ENCODE peak calls at places on chromosome 3, in nine cellular contexts. Y is H7; H is activated CD4-positive, alpha-beta T cell treated with anti-CD3 and anti-CD28 coated beads, Interleukin-2, amount 50 U/mL, for 48 hours; G is cerebellum; V is ELR; S is HFF-Myc; Z is GM12891; F is left colon; W is HS-27A. I is an unnamed sample.

GRCh38 chr3:171206283-171206682 is 179.8 kb upstream of the SLC2A2 start:
- DNase-seq in H (no peak), Z (no peak), V (no peak), F (no peak), Y (no peak), S (no peak), W (no peak), G (no peak), I (no peak)

GRCh38 chr3:120341658-120342346 is 7.4 kb downstream of the LRRC58 start:
- DNase-seq in W (no peak), G (no peak), S (no peak), Y (peak), Z (no peak), F (no peak), V (no peak), H (no peak), I (no peak)

GRCh38 chr3:4726549-4726948 is 233.4 kb downstream of the ITPR1 start:
- DNase-seq in Z (no peak), G (no peak), S (no peak), H (no peak), W (no peak), Y (no peak), F (no peak), V (peak), I (no peak)

GRCh38 chr3:89025185-89025584 is 82.2 kb upstream of the EPHA3 start:
- DNase-seq in S (no peak), Z (no peak), F (no peak), V (peak), W (no peak), H (no peak), Y (no peak), G (no peak), I (no peak)

GRCh38 chr3:194884649-194885315 is 199.1 kb downstream of the FAM43A start:
- DNase-seq in V (no peak), G (no peak), F (no peak), H (no peak), Y (no peak), W (no peak), Z (no peak), S (no peak), I (no peak)

GRCh38 chr3:114424337-114424736 is 130.5 kb downstream of the TIGIT start:
- DNase-seq in G (no peak), V (no peak), Z (no peak), H (no peak), Y (no peak), W (no peak), S (no peak), F (no peak), I (no peak)

GRCh38 chr3:14266361-14266760 is 87.7 kb downstream of the LSM3 start:
- DNase-seq in Z (no peak), H (no peak), G (no peak), Y (no peak), V (peak), S (peak), W (no peak), F (peak), I (no peak)

GRCh38 chr3:50532062-50532705 is 28.8 kb upstream of the CACNA2D2 start:
- DNase-seq in S (no peak), W (no peak), V (no peak), F (no peak), G (no peak), Y (no peak), H (no peak), Z (no peak), I (no peak)

GRCh38 chr3:134328147-134328591 is 46.1 kb downstream of the AMOTL2 start:
- DNase-seq in S (no peak), Y (no peak), G (no peak), Z (no peak), F (no peak), H (no peak), V (peak), W (peak), I (no peak)

GRCh38 chr3:162973518-162973917 is 1476.9 kb downstream of the OTOL1 start:
- DNase-seq in F (no peak), V (no peak), S (no peak), W (no peak), Y (no peak), G (no peak), Z (no peak), H (no peak), I (no peak)

GRCh38 chr3:14489641-14490040 is 50.5 kb downstream of the GRIP2 start:
- DNase-seq in H (no peak), Z (no peak), S (no peak), G (no peak), V (no peak), W (no peak), F (no peak), Y (no peak), I (no peak)

GRCh38 chr3:399647-400046 is 203.1 kb downstream of the CHL1 start:
- DNase-seq in H (no peak), W (no peak), F (no peak), V (no peak), S (no peak), G (no peak), Y (no peak), Z (no peak), I (no peak)

GRCh38 chr3:4722103-4722502 is 229.0 kb downstream of the ITPR1 start:
- DNase-seq in Y (no peak), V (peak), Z (peak), S (no peak), W (no peak), G (peak), H (peak), F (peak), I (no peak)

GRCh38 chr3:111509308-111509707 is 32.7 kb upstream of the CD96 start:
- DNase-seq in Z (no peak), H (no peak), S (no peak), F (no peak), W (no peak), G (no peak), Y (no peak), V (no peak), I (no peak)

GRCh38 chr3:15171096-15171495 is 35.0 kb upstream of the CAPN7 start:
- DNase-seq in S (no peak), Y (no peak), F (no peak), G (no peak), V (no peak), Z (no peak), W (no peak), H (no peak), I (no peak)

GRCh38 chr3:57756528-57757401 is 656 bp downstream of the SLMAP start:
- DNase-seq in W (peak), Z (peak), F (peak), H (peak), S (no peak), G (peak), V (peak), Y (peak), I (peak)

GRCh38 chr3:107846282-107846852 is 244.5 kb downstream of the CD47 start:
- DNase-seq in Y (peak), W (peak), V (peak), G (peak), S (peak), F (no peak), H (peak), Z (no peak), I (no peak)

GRCh38 chr3:159667261-159667660 is 321.4 kb upstream of the IL12A start:
- DNase-seq in Z (no peak), W (no peak), H (no peak), Y (no peak), F (no peak), G (no peak), V (peak), S (no peak), I (no peak)

GRCh38 chr3:87771338-87772059 is 287.3 kb downstream of the CGGBP1 start:
- DNase-seq in W (peak), Z (no peak), H (peak), F (no peak), Y (peak), S (no peak), V (peak), G (no peak), I (no peak)

GRCh38 chr3:35028157-35028556 is 611.2 kb upstream of the ARPP21 start:
- DNase-seq in V (no peak), Y (no peak), F (no peak), G (no peak), H (no peak), W (no peak), S (no peak), Z (no peak), I (no peak)

GRCh38 chr3:194364652-194365434 is 4.7 kb downstream of the LRRC15 start:
- DNase-seq in G (no peak), Y (peak), V (peak), F (no peak), S (peak), Z (no peak), H (no peak), W (no peak), I (no peak)

GRCh38 chr3:143280984-143281383 is 161.4 kb downstream of the CHST2 start:
- DNase-seq in V (no peak), Y (no peak), Z (no peak), S (no peak), G (no peak), F (no peak), W (no peak), H (no peak), I (no peak)

GRCh38 chr3:138180375-138181029 is 5.8 kb upstream of the DBR1 start:
- DNase-seq in H (peak), G (peak), W (no peak), Z (no peak), Y (peak), V (peak), S (no peak), F (no peak), I (no peak)

GRCh38 chr3:174439621-174440349 is 419.3 kb upstream of the NAALADL2 start:
- DNase-seq in G (peak), S (peak), V (peak), Y (no peak), H (no peak), W (peak), Z (no peak), F (peak), I (no peak)

GRCh38 chr3:127115691-127116351 is 77.1 kb upstream of the PRR23E start:
- DNase-seq in H (no peak), V (no peak), G (no peak), Z (no peak), S (no peak), F (no peak), W (no peak), Y (no peak), I (no peak)

GRCh38 chr3:85081191-85081895 is 122.6 kb downstream of the CADM2 start:
- DNase-seq in V (no peak), S (no peak), Z (no peak), W (peak), H (no peak), F (no peak), G (peak), Y (peak), I (no peak)

GRCh38 chr3:188956839-188957489 is 214.8 kb upstream of the TPRG1 start:
- DNase-seq in F (no peak), V (peak), G (peak), Z (no peak), W (no peak), S (no peak), Y (no peak), H (no peak), I (no peak)

GRCh38 chr3:98890960-98891910 is 10.3 kb downstream of the DCBLD2 start:
- DNase-seq in S (no peak), F (no peak), G (no peak), H (no peak), V (no peak), W (no peak), Y (no peak), Z (no peak), I (no peak)

GRCh38 chr3:126550488-126551051 is 8.2 kb downstream of the C3orf22 start:
- DNase-seq in V (no peak), G (no peak), Z (no peak), W (no peak), H (no peak), F (peak), S (no peak), Y (peak), I (no peak)

GRCh38 chr3:195735036-195735695 is 14.4 kb downstream of the MUC20 start:
- DNase-seq in F (no peak), Y (peak), S (no peak), Z (no peak), H (no peak), G (no peak), V (no peak), W (no peak), I (no peak)

GRCh38 chr3:174955513-174956001 is 96.4 kb downstream of the NAALADL2 start:
- DNase-seq in Y (no peak), Z (no peak), W (no peak), G (no peak), H (no peak), V (peak), S (no peak), F (no peak), I (no peak)